ENCODE peak calls at places on chromosomes 4 and X, in four cellular contexts. One of them, this sample, is unnamed.

GRCh38 chr4:74794341-74794801 is at the start of gene BTC:
- DNase-seq in lower leg skin: peak; percentile 13
- DNase-seq in GM23248: peak; percentile 27
- DNase-seq in breast epithelium: peak; percentile 49
- DNase-seq in this sample: peak; percentile 63

GRCh38 chr4:41269682-41270081 is 13.0 kb downstream of the UCHL1 start:
- DNase-seq in lower leg skin: no peak
- DNase-seq in GM23248: no peak
- DNase-seq in breast epithelium: no peak
- DNase-seq in this sample: no peak

GRCh38 chr4:54497947-54498346 is 159.8 kb upstream of the KIT start:
- DNase-seq in breast epithelium: no peak
- DNase-seq in GM23248: no peak
- DNase-seq in lower leg skin: no peak
- DNase-seq in this sample: no peak

GRCh38 chr4:126907389-126907788 is 725.4 kb upstream of the INTU start:
- DNase-seq in GM23248: no peak
- DNase-seq in lower leg skin: no peak
- DNase-seq in breast epithelium: no peak
- DNase-seq in this sample: no peak

GRCh38 chr4:114034189-114034588 is 54.7 kb upstream of the ARSJ start:
- DNase-seq in breast epithelium: no peak
- DNase-seq in GM23248: no peak
- DNase-seq in lower leg skin: no peak
- DNase-seq in this sample: no peak

GRCh38 chr4:79241846-79242245 is 84.0 kb downstream of the NAA11 start:
- DNase-seq in GM23248: peak; percentile 64
- DNase-seq in lower leg skin: no peak
- DNase-seq in breast epithelium: no peak
- DNase-seq in this sample: peak; percentile 35

GRCh38 chrX:70313503-70313902 is 23.6 kb downstream of the KIF4A start:
- DNase-seq in GM23248: peak; percentile 28
- DNase-seq in lower leg skin: no peak
- DNase-seq in breast epithelium: no peak
- DNase-seq in this sample: no peak

GRCh38 chrX:54182194-54182863 is 725 bp downstream of the FAM120C start:
- DNase-seq in GM23248: peak; percentile 54
- DNase-seq in breast epithelium: peak; percentile 37
- DNase-seq in lower leg skin: peak; percentile 44
- DNase-seq in this sample: no peak

GRCh38 chr4:2850966-2851782 is 7.5 kb downstream of the ADD1 start:
- DNase-seq in breast epithelium: no peak
- DNase-seq in GM23248: peak; percentile 17
- DNase-seq in lower leg skin: no peak
- DNase-seq in this sample: no peak

GRCh38 chr4:145735330-145735638 is 55.3 kb downstream of the C4orf51 start:
- DNase-seq in breast epithelium: peak; percentile 76
- DNase-seq in GM23248: peak; percentile 97
- DNase-seq in lower leg skin: no peak
- DNase-seq in this sample: peak; percentile 97

GRCh38 chrX:152926279-152926678 is 28.4 kb downstream of the ZNF185 start:
- DNase-seq in lower leg skin: no peak
- DNase-seq in breast epithelium: peak; percentile 78
- DNase-seq in GM23248: peak; percentile 75
- DNase-seq in this sample: peak; percentile 69

GRCh38 chr4:41256131-41256739 is 493 bp upstream of the UCHL1 start:
- DNase-seq in breast epithelium: no peak
- DNase-seq in lower leg skin: no peak
- DNase-seq in GM23248: peak; percentile 36
- DNase-seq in this sample: no peak

GRCh38 chr4:11130195-11130975 is 298.3 kb downstream of the HS3ST1 start:
- DNase-seq in breast epithelium: no peak
- DNase-seq in lower leg skin: peak; percentile 20
- DNase-seq in GM23248: peak; percentile 8
- DNase-seq in this sample: peak; percentile 53

GRCh38 chr4:23737571-23737970 is 152.3 kb downstream of the PPARGC1A start:
- DNase-seq in GM23248: no peak
- DNase-seq in breast epithelium: no peak
- DNase-seq in lower leg skin: no peak
- DNase-seq in this sample: no peak

GRCh38 chr4:40192286-40193017 is 4.4 kb upstream of the RHOH start:
- DNase-seq in GM23248: no peak
- DNase-seq in breast epithelium: no peak
- DNase-seq in lower leg skin: no peak
- DNase-seq in this sample: peak; percentile 56

GRCh38 chr4:143184217-143184502 is 557 bp upstream of the USP38 start:
- DNase-seq in GM23248: no peak
- DNase-seq in lower leg skin: no peak
- DNase-seq in breast epithelium: no peak
- DNase-seq in this sample: no peak

GRCh38 chr4:121764702-121765367 is at the start of gene SMIM43:
- DNase-seq in GM23248: peak; percentile 51
- DNase-seq in breast epithelium: no peak
- DNase-seq in lower leg skin: no peak
- DNase-seq in this sample: no peak

GRCh38 chr4:40369437-40370278 is 34.5 kb downstream of the CHRNA9 start:
- DNase-seq in GM23248: no peak
- DNase-seq in lower leg skin: no peak
- DNase-seq in breast epithelium: no peak
- DNase-seq in this sample: peak; percentile 3

GRCh38 chrX:51494409-51494808 is 2.0 kb downstream of the NUDT11 start:
- DNase-seq in GM23248: peak; percentile 8
- DNase-seq in breast epithelium: no peak
- DNase-seq in lower leg skin: no peak
- DNase-seq in this sample: no peak

GRCh38 chr4:169293343-169294176 is 22.8 kb upstream of the SH3RF1 start:
- DNase-seq in GM23248: no peak
- DNase-seq in breast epithelium: no peak
- DNase-seq in lower leg skin: no peak
- DNase-seq in this sample: no peak

GRCh38 chr4:141302926-141303325 is 82.2 kb downstream of the ZNF330 start:
- DNase-seq in breast epithelium: no peak
- DNase-seq in lower leg skin: no peak
- DNase-seq in GM23248: no peak
- DNase-seq in this sample: no peak

GRCh38 chr4:110245567-110245966 is 47.2 kb upstream of the ELOVL6 start:
- DNase-seq in GM23248: peak; percentile 71
- DNase-seq in lower leg skin: no peak
- DNase-seq in breast epithelium: no peak
- DNase-seq in this sample: peak; percentile 68

GRCh38 chrX:16786791-16787735 is 797 bp downstream of the TXLNG start:
- DNase-seq in GM23248: peak; percentile 53
- DNase-seq in lower leg skin: no peak
- DNase-seq in breast epithelium: no peak
- DNase-seq in this sample: no peak

GRCh38 chrX:50448565-50448964 is 22.1 kb downstream of the DGKK start:
- DNase-seq in GM23248: peak; percentile 22
- DNase-seq in lower leg skin: no peak
- DNase-seq in breast epithelium: no peak
- DNase-seq in this sample: peak; percentile 80

GRCh38 chr4:151948351-151949016 is 187.7 kb upstream of the GATB start:
- DNase-seq in GM23248: peak; percentile 91
- DNase-seq in lower leg skin: no peak
- DNase-seq in breast epithelium: no peak
- DNase-seq in this sample: peak; percentile 96

GRCh38 chrX:54415534-54416350 is 24.5 kb upstream of the TSR2 start:
- DNase-seq in GM23248: no peak
- DNase-seq in breast epithelium: no peak
- DNase-seq in lower leg skin: no peak
- DNase-seq in this sample: no peak

GRCh38 chr4:44016582-44017421 is 431.8 kb downstream of the KCTD8 start:
- DNase-seq in GM23248: peak; percentile 5
- DNase-seq in breast epithelium: no peak
- DNase-seq in lower leg skin: no peak
- DNase-seq in this sample: no peak

GRCh38 chr4:1337376-1337831 is 9.6 kb upstream of the UVSSA start:
- DNase-seq in GM23248: peak; percentile 57
- DNase-seq in lower leg skin: no peak
- DNase-seq in breast epithelium: no peak
- DNase-seq in this sample: no peak

GRCh38 chr4:124712417-124713212 is at the start of gene ANKRD50:
- DNase-seq in lower leg skin: peak; percentile 86
- DNase-seq in breast epithelium: peak; percentile 85
- DNase-seq in GM23248: peak; percentile 97
- DNase-seq in this sample: peak; percentile 65

GRCh38 chrX:151478052-151478451 is 81.0 kb downstream of the VMA21 start:
- DNase-seq in GM23248: no peak
- DNase-seq in lower leg skin: no peak
- DNase-seq in breast epithelium: no peak
- DNase-seq in this sample: no peak

DNA sequence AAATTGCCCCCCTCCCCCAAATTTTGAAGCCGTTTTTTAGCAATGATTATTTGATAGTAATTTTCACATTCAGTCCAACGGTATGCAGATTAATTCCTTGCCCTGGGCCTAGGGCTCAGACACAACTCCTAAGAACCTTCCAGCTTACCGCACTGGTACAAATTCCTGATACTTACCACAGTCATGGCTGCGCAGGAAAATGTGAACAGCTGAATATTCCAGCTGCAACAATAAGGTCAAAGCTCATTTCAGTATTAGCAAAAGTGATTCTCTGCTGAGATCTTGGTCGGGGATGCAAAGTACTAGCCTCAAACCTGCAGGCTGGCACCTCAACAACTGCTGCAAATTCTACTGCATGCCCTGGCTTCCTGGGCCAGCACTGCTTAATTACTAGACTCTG is 3.0 kb downstream of the ATP11C start:
- DNase-seq in breast epithelium: no peak
- DNase-seq in lower leg skin: no peak
- DNase-seq in GM23248: no peak
- DNase-seq in this sample: no peak
- H3K4me3 ChIP-seq in breast epithelium: no peak overlapping the region
- H3K4me3 ChIP-seq in lower leg skin: no peak overlapping the region
- H3K4me3 ChIP-seq in GM23248: no peak overlapping the region
- H3K4me3 ChIP-seq in this sample: no peak overlapping the region

DNA sequence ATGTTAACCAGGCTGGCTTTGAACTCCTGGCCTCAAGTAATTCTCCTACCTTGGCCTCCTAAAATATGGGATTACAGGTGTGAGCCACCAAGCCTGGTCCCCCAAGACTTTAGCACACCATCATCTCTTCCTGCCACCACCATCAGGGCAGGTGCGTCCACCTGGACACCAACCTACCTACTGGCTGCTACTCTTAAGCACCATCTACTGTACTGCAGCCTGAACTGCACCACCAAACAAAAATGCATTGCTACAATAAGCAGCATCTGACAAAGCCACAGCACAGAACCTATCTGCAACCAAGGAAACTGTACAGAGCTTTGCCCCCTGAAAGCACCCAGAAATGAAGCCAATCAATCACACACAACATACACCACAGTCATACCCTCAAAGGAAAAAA is 139.7 kb downstream of the EFHC2 start:
- DNase-seq in lower leg skin: no peak
- DNase-seq in GM23248: no peak
- DNase-seq in breast epithelium: no peak
- DNase-seq in this sample: no peak
- H3K4me3 ChIP-seq in lower leg skin: no peak overlapping the region
- H3K4me3 ChIP-seq in GM23248: no peak overlapping the region
- H3K4me3 ChIP-seq in breast epithelium: no peak overlapping the region
- H3K4me3 ChIP-seq in this sample: no peak overlapping the region

DNA sequence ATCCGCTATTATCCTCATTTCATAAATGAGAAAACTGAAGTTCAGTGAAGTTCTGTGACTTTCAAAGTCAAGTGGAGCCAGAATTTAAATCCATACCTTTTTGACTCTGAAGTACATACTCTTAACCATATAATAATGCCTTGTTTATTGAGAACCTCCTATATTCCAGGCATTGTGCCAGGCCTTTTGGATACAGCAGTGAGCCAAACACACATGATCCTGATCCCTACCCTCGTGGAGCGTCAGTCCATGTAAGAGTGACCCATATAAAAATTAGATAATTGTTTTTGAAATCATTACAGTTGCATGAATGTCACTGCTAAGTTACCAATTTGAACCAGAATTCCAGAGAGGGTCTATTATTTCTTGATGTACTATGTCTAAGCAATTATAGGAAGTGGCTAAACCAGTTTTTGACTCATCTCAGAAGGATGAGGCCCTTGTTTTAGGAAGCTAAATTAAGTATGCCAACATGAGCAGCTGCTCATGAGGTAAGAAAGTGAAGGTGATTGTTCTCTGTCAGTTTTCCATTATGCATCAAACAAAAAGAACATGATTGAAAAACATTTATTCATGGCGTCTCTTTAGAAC is 289.5 kb downstream of the GLUD2 start:
- DNase-seq in breast epithelium: no peak
- DNase-seq in lower leg skin: no peak
- DNase-seq in GM23248: no peak
- DNase-seq in this sample: peak; percentile 78
- H3K4me3 ChIP-seq in breast epithelium: no peak overlapping the region
- H3K4me3 ChIP-seq in lower leg skin: no peak overlapping the region
- H3K4me3 ChIP-seq in GM23248: no peak overlapping the region
- H3K4me3 ChIP-seq in this sample: no peak overlapping the region

GRCh38 chrX:135975421-135975820 is 1.6 kb upstream of the MMGT1 start:
- DNase-seq in lower leg skin: no peak
- DNase-seq in breast epithelium: no peak
- DNase-seq in GM23248: no peak
- DNase-seq in this sample: no peak
- H3K4me3 ChIP-seq in lower leg skin: no peak overlapping the region
- H3K4me3 ChIP-seq in breast epithelium: no peak overlapping the region
- H3K4me3 ChIP-seq in GM23248: no peak overlapping the region
- H3K4me3 ChIP-seq in this sample: no peak overlapping the region